ENCODE peak calls at places on chromosomes 4 and X, in four cellular contexts. Y is tibial artery; X is CD8-positive, alpha-beta T cell; R is hepatocyte. S is an unnamed sample.

GRCh38 chrX:12304261-12304660 is 166.0 kb downstream of the FRMPD4 start:
- DNase-seq in Y (no peak), R (no peak), X (no peak), S (no peak)

GRCh38 chr4:88137112-88137511 is 21.3 kb downstream of the ABCG2 start:
- DNase-seq in Y (no peak), X (no peak), R (no peak), S (no peak)

GRCh38 chr4:77044458-77045124 is 31.2 kb downstream of the CCNI start:
- DNase-seq in Y (no peak), X (no peak), R (peak), S (peak)

GRCh38 chrX:10350991-10351390 is 194.2 kb downstream of the CLCN4 start:
- DNase-seq in R (no peak), Y (no peak), X (no peak), S (no peak)

GRCh38 chr4:121484633-121485032 is 103.8 kb upstream of the QRFPR start:
- DNase-seq in X (no peak), Y (no peak), R (peak), S (peak)

GRCh38 chr4:76571274-76571673 is 136.2 kb downstream of the SHROOM3 start:
- DNase-seq in Y (no peak), R (peak), X (no peak), S (no peak)

GRCh38 chr4:86451560-86452322 is 91.9 kb upstream of the MAPK10 start:
- DNase-seq in R (no peak), Y (no peak), X (no peak), S (peak)

GRCh38 chr4:10281996-10282395 is 165.4 kb upstream of the WDR1 start:
- DNase-seq in R (no peak), X (no peak), Y (no peak), S (peak)

GRCh38 chr4:84971319-84971932 is 4.9 kb upstream of the WDFY3 start:
- DNase-seq in R (peak), X (no peak), Y (no peak), S (peak)

GRCh38 chrX:23786268-23786815 is 3.4 kb downstream of the SAT1 start:
- DNase-seq in Y (no peak), X (no peak), R (peak), S (no peak)

GRCh38 chr4:4761128-4761991 is 98.1 kb upstream of the MSX1 start:
- DNase-seq in Y (no peak), R (no peak), X (no peak), S (no peak)

GRCh38 chr4:121397941-121398601 is 17.3 kb upstream of the QRFPR start:
- DNase-seq in R (no peak), X (no peak), Y (no peak), S (no peak)

GRCh38 chrX:91434351-91435168 is at the start of gene PABPC5:
- DNase-seq in X (no peak), Y (peak), R (peak), S (no peak)

GRCh38 chr4:169225058-169225751 is 45.6 kb downstream of the SH3RF1 start:
- DNase-seq in X (no peak), Y (no peak), R (peak), S (peak)

GRCh38 chrX:130916636-130917422 is 13.8 kb upstream of the ENOX2 start:
- DNase-seq in Y (peak), R (peak), X (peak), S (peak)

GRCh38 chr4:52892880-52893279 is 30.8 kb downstream of the RASL11B start:
- DNase-seq in R (no peak), Y (no peak), X (no peak), S (no peak)

GRCh38 chr4:147780137-147780777 is 48.4 kb downstream of the ARHGAP10 start:
- DNase-seq in R (no peak), Y (no peak), X (no peak), S (no peak)

GRCh38 chr4:2537011-2537830 is 774 bp downstream of the FAM193A start:
- DNase-seq in Y (peak), X (peak), R (peak), S (peak)

GRCh38 chr4:24794916-24795665 is at the start of gene SOD3:
- DNase-seq in X (no peak), R (peak), Y (peak), S (no peak)

GRCh38 chr4:166324321-166324720 is 451.3 kb downstream of the TLL1 start:
- DNase-seq in Y (no peak), X (no peak), R (peak), S (no peak)

GRCh38 chr4:182929296-182929695 is 12.1 kb upstream of the DCTD start:
- DNase-seq in R (peak), X (no peak), Y (no peak), S (no peak)

GRCh38 chr4:182924497-182924896 is 7.3 kb upstream of the DCTD start:
- DNase-seq in X (no peak), Y (no peak), R (no peak), S (no peak)

GRCh38 chr4:182925298-182925738 is 8.1 kb upstream of the DCTD start:
- DNase-seq in Y (peak), X (peak), R (peak), S (peak)

GRCh38 chr4:182927505-182927904 is 10.3 kb upstream of the DCTD start:
- DNase-seq in Y (no peak), R (no peak), X (no peak), S (no peak)

DNA sequence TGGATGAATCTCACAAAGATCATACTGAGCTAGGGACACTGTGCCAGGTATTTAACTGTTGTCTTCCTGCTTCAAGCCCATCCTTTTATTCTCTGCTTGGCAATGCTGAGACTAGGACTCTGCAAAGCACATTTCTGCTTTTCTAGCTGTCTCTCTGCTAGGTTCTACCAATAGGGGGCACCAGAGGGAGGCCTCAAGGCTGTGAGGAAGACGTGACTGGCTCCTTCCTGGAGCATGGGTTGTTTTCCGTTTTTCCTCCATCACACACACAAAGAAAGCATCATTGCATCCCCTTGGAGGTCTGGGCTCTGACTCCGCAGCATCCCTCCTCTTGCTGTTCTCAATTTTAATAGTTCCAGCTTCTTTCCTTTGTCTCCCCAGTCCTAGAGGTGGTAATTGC is 10.9 kb upstream of the DCTD start:
- DNase-seq in X (no peak), Y (no peak), R (no peak), S (no peak)
- TF ChIP-seq CTCF in X (no peak), Y (no peak), R (no peak), S (no peak)

DNA sequence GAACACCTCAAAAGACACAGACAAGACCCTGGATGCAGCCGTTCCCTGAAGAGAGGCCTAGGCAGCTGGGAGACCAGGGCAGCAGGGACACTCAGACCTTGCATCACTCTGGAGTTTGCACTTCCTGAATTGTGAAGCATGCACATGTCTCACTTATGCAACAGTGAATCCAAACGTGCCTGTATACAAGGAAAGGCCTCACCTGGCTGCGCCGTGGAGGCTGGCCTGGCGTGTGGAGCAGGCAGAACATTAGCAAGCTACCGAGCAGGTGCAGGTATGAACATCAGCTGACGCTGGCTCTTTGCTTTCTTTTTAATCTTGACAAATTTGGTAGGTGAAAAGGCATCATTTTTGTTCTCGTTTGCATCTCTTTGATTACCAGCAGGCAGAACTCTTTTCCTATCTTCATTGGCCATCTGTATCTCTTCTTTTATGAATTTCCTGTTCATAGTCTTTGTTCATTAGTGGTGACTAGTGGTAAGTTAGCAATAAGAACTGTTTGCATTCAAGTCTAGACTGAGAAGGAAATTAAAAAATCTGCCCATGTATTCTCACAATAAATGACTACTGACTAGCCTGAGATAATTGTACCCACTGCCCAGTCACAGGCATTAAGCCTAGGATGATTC is 37.2 kb upstream of the IRAK1 start:
- DNase-seq in R (peak), Y (no peak), X (no peak), S (no peak)
- H3K27ac ChIP-seq in R (peak), Y (no peak), X (no peak), S (peak)

DNA sequence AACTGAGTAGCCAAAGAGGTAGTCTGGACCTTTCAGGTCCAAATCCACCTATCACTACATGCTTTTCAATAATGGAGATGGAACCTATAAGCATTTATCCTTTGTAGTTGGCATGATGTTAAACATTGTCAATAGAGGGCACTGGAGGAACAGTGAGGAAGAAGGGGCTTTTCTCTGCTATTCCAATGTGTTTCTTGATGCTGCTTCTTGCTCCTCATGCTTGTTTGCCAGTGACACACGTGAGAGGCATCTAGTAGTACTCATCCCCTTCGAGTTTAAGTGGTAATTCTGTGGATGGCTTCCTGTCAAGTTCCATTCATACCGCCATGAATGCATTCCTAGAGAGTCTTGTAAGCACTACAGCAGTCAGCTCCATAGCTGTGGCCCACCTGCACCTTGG is 84.0 kb downstream of the NAA11 start:
- DNase-seq in X (no peak), R (no peak), Y (no peak), S (no peak)
- TF ChIP-seq CTCF in X (no peak), R (peak), Y (no peak), S (no peak)

DNA sequence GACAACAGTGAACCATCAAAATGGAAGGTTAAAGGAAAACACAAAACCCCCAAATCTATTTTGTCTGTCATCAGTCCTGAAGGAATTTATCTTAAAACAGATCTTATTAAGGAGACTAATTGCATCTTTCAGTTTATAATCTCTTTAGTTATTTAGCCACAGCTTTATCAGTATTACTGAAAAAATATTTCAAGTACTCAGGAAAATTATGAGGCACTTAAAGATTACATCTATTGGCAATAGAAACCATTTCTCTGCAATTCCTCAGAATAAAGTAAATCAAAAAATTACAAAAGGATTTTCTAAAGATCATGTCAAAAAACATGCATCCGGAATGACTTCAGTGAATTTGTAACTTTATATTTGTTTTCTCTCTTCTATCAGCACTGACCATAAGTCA is 35.2 kb downstream of the ANTXR2 start:
- DNase-seq in Y (no peak), R (no peak), X (no peak), S (no peak)
- H3K27ac ChIP-seq in Y (peak), R (peak), X (no peak), S (no peak)

DNA sequence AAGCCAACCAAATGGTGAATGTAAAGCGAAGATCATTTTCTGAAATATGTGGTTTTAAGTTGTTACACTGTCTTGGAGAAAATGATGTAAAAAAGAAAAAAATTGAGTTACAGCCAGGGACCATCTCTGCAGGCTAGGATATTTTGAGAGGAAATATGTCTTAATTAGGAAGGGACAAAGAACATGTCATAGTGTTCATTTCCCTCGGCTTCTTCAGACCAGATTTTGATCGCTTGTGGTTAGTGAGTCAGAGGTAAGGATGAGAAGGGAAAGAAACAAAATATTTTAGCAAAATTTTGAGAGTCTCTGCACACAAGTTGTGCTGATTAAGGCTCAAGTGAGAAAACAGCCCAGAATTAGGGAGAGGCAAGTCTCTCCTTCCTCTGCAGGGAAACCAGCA is 58.9 kb upstream of the C1QTNF7 start:
- DNase-seq in R (no peak), Y (no peak), X (no peak), S (no peak)
- TF ChIP-seq CTCF in R (no peak), Y (no peak), X (no peak), S (no peak)

GRCh38 chr4:101065935-101066485 is 281.3 kb downstream of the PPP3CA start:
- DNase-seq in Y (no peak), X (no peak), R (no peak), S (no peak)
- H3K27ac ChIP-seq in Y (no peak), X (no peak), R (no peak), S (no peak)

GRCh38 chrX:2631743-2632532 is 59.2 kb upstream of the CD99 start:
- DNase-seq in R (no peak), X (no peak), Y (no peak), S (no peak)

GRCh38 chrX:2626750-2627149 is 64.3 kb upstream of the CD99 start:
- DNase-seq in R (no peak), Y (no peak), X (peak), S (no peak)

GRCh38 chrX:2629316-2630168 is 61.6 kb upstream of the CD99 start:
- DNase-seq in R (no peak), X (peak), Y (no peak), S (no peak)

GRCh38 chrX:2628751-2629315 is 62.3 kb upstream of the CD99 start:
- DNase-seq in X (peak), Y (no peak), R (no peak), S (no peak)

DNA sequence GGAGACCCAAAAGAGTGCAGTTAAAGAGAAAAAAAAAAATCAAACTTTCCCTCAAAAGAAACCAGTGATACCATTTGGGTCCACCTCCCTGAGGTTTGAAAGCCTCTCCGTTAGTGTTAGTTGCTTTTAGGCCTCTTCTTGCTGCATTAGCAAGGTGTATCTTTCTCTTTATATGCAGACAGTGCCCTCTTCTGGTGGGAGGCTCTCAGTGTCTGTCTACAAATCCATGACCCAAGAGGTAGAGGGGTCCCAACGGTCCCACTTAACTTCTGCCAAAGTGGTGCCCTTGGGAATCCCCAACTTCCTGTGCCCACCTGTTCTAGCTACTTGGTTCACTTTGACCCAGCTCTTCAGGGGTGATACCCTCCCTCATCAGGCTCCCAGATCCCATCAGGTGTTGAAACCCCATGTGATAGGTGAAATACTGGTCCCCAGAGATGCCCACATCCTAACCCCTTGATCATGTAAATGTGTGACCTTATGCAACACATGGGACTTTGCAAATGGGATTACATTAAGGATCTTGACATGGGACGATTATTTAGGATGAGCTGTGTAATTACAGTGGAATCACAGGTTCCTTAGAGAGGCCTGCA is 63.7 kb upstream of the CD99 start:
- DNase-seq in Y (no peak), R (peak), X (peak), S (peak)
- TF ChIP-seq CTCF in Y (peak), R (peak), X (peak), S (peak)

GRCh38 chrX:150989420-150989819 is 6.3 kb downstream of the HMGB3 start:
- DNase-seq in X (no peak), R (no peak), Y (no peak), S (no peak)
- H3K27ac ChIP-seq in X (no peak), R (no peak), Y (no peak), S (no peak)

GRCh38 chrX:126137899-126138298 is 28.2 kb downstream of the DCAF12L2 start:
- DNase-seq in R (peak), X (no peak), Y (no peak), S (no peak)
- TF ChIP-seq CTCF in R (peak), X (no peak), Y (no peak), S (no peak)

S was measured in RWPE1.